ENCODE peak calls at places on chromosomes 16 and 17, in seven cellular contexts. T is neuronal stem cell; Y is kidney; C is CD4-positive, alpha-beta memory T cell; W is stomach; L is right lobe of liver; V is H1. Q is an unnamed sample. For H3K36me3, the result is how much of the 10 kb centered on the place peaks cover.

GRCh38 chr16:64589836-64590235 is 532.0 kb downstream of the CDH11 start:
- DNase-seq in T (no peak), Y (no peak), C (no peak), W (no peak), L (no peak), V (no peak), Q (no peak)

GRCh38 chr17:65885484-65885883 is 306.4 kb downstream of the CEP112 start:
- DNase-seq in T (no peak), Y (no peak), C (no peak), W (no peak), L (no peak), V (no peak), Q (no peak)

GRCh38 chr17:50779747-50780363 is 12.5 kb upstream of the ANKRD40CL start:
- DNase-seq in T (no peak), Y (no peak), C (peak), W (no peak), L (no peak), V (no peak), Q (no peak)

GRCh38 chr16:67917140-67917851 is 14.4 kb downstream of the CTRL start:
- DNase-seq in T (no peak), Y (no peak), C (no peak), W (no peak), L (no peak), V (no peak), Q (no peak)

GRCh38 chr17:60908324-60908723 is 230.7 kb downstream of the BCAS3 start:
- DNase-seq in T (no peak), Y (no peak), C (no peak), W (no peak), L (no peak), V (no peak), Q (no peak)

GRCh38 chr17:32141690-32142037 is 638 bp upstream of the RHOT1 start:
- DNase-seq in T (no peak), Y (no peak), C (no peak), W (no peak), L (no peak), V (no peak), Q (no peak)

GRCh38 chr16:89575247-89576172 is at the start of gene CPNE7:
- DNase-seq in T (no peak), Y (peak), C (no peak), W (no peak), L (no peak), V (no peak), Q (no peak)

GRCh38 chr17:975321-975982 is 4.1 kb downstream of the NXN start:
- DNase-seq in T (no peak), Y (peak), C (no peak), W (no peak), L (no peak), V (no peak), Q (no peak)

GRCh38 chr16:6573577-6573976 is 759.1 kb upstream of the RBFOX1 start:
- DNase-seq in T (peak), Y (no peak), C (no peak), W (no peak), L (no peak), V (peak), Q (peak)

GRCh38 chr16:70746708-70747424 is 54.1 kb downstream of the VAC14 start:
- DNase-seq in T (no peak), Y (peak), C (peak), W (peak), L (peak), V (no peak), Q (peak)

GRCh38 chr16:24978370-24978914 is 36.7 kb downstream of the ARHGAP17 start:
- DNase-seq in T (no peak), Y (no peak), C (no peak), W (no peak), L (no peak), V (no peak), Q (no peak)

GRCh38 chr17:7562208-7562605 is 488 bp downstream of the SENP3 start:
- DNase-seq in T (no peak), Y (no peak), C (no peak), W (no peak), L (no peak), V (no peak), Q (no peak)

GRCh38 chr17:75524971-75525805 is at the start of gene LLGL2:
- DNase-seq in T (peak), Y (peak), C (peak), W (peak), L (peak), V (no peak), Q (peak)

GRCh38 chr16:89478576-89479221 is 11.7 kb downstream of the ANKRD11 start:
- DNase-seq in T (no peak), Y (no peak), C (no peak), W (no peak), L (no peak), V (no peak), Q (no peak)

GRCh38 chr17:75241143-75241430 is 20.3 kb downstream of the GGA3 start:
- DNase-seq in T (no peak), Y (no peak), C (no peak), W (no peak), L (no peak), V (no peak), Q (no peak)

GRCh38 chr16:3058173-3059030 is 7.0 kb upstream of the IL32 start:
- DNase-seq in T (peak), Y (peak), C (peak), W (peak), L (peak), V (no peak), Q (peak)

GRCh38 chr17:27797390-27798091 is 2.8 kb downstream of the NOS2 start:
- DNase-seq in T (no peak), Y (no peak), C (no peak), W (no peak), L (no peak), V (no peak), Q (no peak)

GRCh38 chr17:30920683-30921543 is 832 bp upstream of the ADAP2 start:
- DNase-seq in T (no peak), Y (no peak), C (no peak), W (no peak), L (no peak), V (no peak), Q (no peak)

DNA sequence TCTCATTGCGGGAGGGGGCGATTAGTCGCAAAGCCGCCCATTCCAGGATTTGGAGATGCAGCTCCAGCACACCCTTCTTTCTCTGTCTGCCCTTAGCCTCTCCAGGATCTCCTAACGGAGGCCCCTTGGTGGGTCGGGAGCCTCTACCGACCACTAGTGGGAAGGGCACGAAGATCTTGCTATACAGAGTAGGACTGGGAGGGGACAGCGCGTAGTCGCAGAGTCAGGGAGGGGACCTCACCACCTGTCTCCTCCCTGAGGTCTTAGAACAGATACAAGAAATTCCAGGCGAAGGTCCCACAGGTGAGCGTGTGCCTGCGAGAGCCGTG is 569 bp upstream of the SMTNL2 start:
- DNase-seq in T (no peak), Y (no peak), C (no peak), W (no peak), L (no peak), V (no peak), Q (no peak)
- H3K27ac ChIP-seq in T (no peak), Y (peak), C (no peak), W (no peak), L (no peak), V (no peak), Q (no peak)

GRCh38 chr16:69318911-69319289 is 7.8 kb downstream of the VPS4A start:
- DNase-seq in T (no peak), Y (no peak), C (no peak), W (no peak), L (no peak), V (no peak), Q (no peak)
- H3K36me3 ChIP-seq in T (half or more), Y (half or more), C (half or more), W (half or more), L (under half), V (under half), Q (half or more)

GRCh38 chr17:17150450-17150804 is 55.7 kb downstream of the PLD6 start:
- DNase-seq in T (no peak), Y (no peak), C (no peak), W (no peak), L (no peak), V (no peak), Q (no peak)
- H3K27ac ChIP-seq in T (no peak), Y (no peak), C (no peak), W (no peak), L (no peak), V (no peak), Q (peak)

GRCh38 chr17:14091367-14091766 is 22.1 kb downstream of the COX10 start:
- DNase-seq in T (no peak), Y (no peak), C (no peak), W (no peak), L (no peak), V (no peak), Q (no peak)
- H3K36me3 ChIP-seq in T (under half), Y (under half), C (under half), W (under half), L (under half), V (under half), Q (under half)

Q was measured in adrenal gland.